ENCODE peak calls at places on chromosome 15, in ten cellular contexts. S, B, H, K, A, W, O, R, Y and X are unnamed samples.

GRCh38 chr15:57533062-57533735 is 58.5 kb upstream of the MYZAP start:
- DNase-seq in Y (no peak), B (no peak), H (no peak), S (no peak), O (no peak), R (no peak), A (no peak), W (no peak), K (no peak), X (no peak)

GRCh38 chr15:60324706-60325438 is 72.9 kb downstream of the ANXA2 start:
- DNase-seq in A (no peak), S (peak; percentile 61), B (no peak), K (no peak), O (no peak), H (no peak), Y (no peak), W (no peak), R (no peak), X (no peak)

GRCh38 chr15:90642464-90643300 is 74.5 kb upstream of the BLM start:
- DNase-seq in Y (no peak), A (no peak), H (no peak), W (peak; percentile 64), K (no peak), R (no peak), O (no peak), S (peak; percentile 23), B (no peak), X (no peak)

GRCh38 chr15:42093966-42094365 is 396 bp downstream of the PLA2G4D start:
- DNase-seq in O (no peak), A (no peak), H (no peak), B (no peak), Y (no peak), W (no peak), S (no peak), K (no peak), R (no peak), X (no peak)

GRCh38 chr15:89664441-89664840 is 9.2 kb upstream of the KIF7 start:
- DNase-seq in Y (no peak), B (no peak), A (no peak), O (no peak), S (no peak), W (no peak), K (no peak), H (no peak), R (no peak), X (no peak)

GRCh38 chr15:60392601-60392985 is 5.2 kb downstream of the ANXA2 start:
- DNase-seq in W (no peak), Y (no peak), H (no peak), R (peak; percentile 65), B (peak; percentile 45), A (peak; percentile 88), O (peak; percentile 30), K (no peak), S (peak; percentile 58), X (no peak)

GRCh38 chr15:58331562-58331902 is 100.3 kb upstream of the LIPC start:
- DNase-seq in W (no peak), K (no peak), A (no peak), H (no peak), B (no peak), S (no peak), Y (no peak), R (no peak), O (no peak), X (no peak)

GRCh38 chr15:84398763-84399701 is 163.5 kb downstream of the GOLGA6L4 start:
- DNase-seq in R (no peak), H (no peak), O (no peak), S (no peak), W (peak; percentile 48), B (no peak), K (no peak), A (no peak), Y (no peak), X (no peak)

GRCh38 chr15:48101376-48101961 is 19.3 kb upstream of the SLC24A5 start:
- DNase-seq in O (no peak), A (no peak), K (no peak), B (no peak), R (no peak), S (no peak), Y (no peak), H (no peak), W (no peak), X (no peak)

GRCh38 chr15:83970290-83970890 is 265.2 kb upstream of the GOLGA6L4 start:
- DNase-seq in K (no peak), S (no peak), H (no peak), R (no peak), W (no peak), B (no peak), A (no peak), Y (no peak), O (no peak), X (no peak)

GRCh38 chr15:95394186-95395067 is 936.1 kb upstream of the NR2F2 start:
- DNase-seq in S (no peak), K (no peak), A (no peak), B (no peak), R (no peak), O (no peak), H (no peak), Y (no peak), W (no peak), X (no peak)

GRCh38 chr15:52783929-52784798 is 6.0 kb downstream of the ONECUT1 start:
- DNase-seq in W (no peak), O (no peak), S (peak; percentile 73), Y (no peak), K (no peak), A (no peak), R (peak; percentile 59), H (no peak), B (peak; percentile 65), X (peak; percentile 60)

GRCh38 chr15:67049351-67050044 is 15.9 kb upstream of the SMAD3 start:
- DNase-seq in O (no peak), Y (peak; percentile 99), W (no peak), R (no peak), K (no peak), B (peak; percentile 53), H (no peak), S (no peak), A (peak; percentile 96), X (no peak)

GRCh38 chr15:87144775-87145174 is 1065.1 kb downstream of the AGBL1 start:
- DNase-seq in Y (no peak), S (peak; percentile 82), K (no peak), H (no peak), W (no peak), O (no peak), R (no peak), B (no peak), A (no peak), X (no peak)